ENCODE peak calls at places on chromosome 10, in four cellular contexts. L is stomach, W is AG04450, H is Calu3. G is an unnamed sample.

GRCh38 chr10:9140373-9140772 is 1085.9 kb downstream of the GATA3 start:
- DNase-seq in W (no peak), H (no peak), L (no peak), G (no peak)

GRCh38 chr10:86968271-86968993 is at the start of gene ADIRF:
- DNase-seq in H (no peak), W (no peak), L (peak), G (no peak)

GRCh38 chr10:75304740-75305380 is 69.1 kb upstream of the COMTD1 start:
- DNase-seq in W (no peak), L (no peak), H (no peak), G (no peak)

GRCh38 chr10:51951601-51952000 is 252.2 kb upstream of the CSTF2T start:
- DNase-seq in L (no peak), H (no peak), W (no peak), G (no peak)

GRCh38 chr10:31962826-31963597 is 34.4 kb upstream of the ARHGAP12 start:
- DNase-seq in W (no peak), L (no peak), H (peak), G (no peak)

GRCh38 chr10:89426230-89426868 is 12.0 kb downstream of the IFIT5 start:
- DNase-seq in H (peak), W (peak), L (no peak), G (peak)

GRCh38 chr10:22461891-22462290 is 116.6 kb downstream of the SPAG6 start:
- DNase-seq in W (no peak), H (no peak), L (no peak), G (no peak)

GRCh38 chr10:10996966-10997620 is 20.6 kb upstream of the CELF2 start:
- DNase-seq in H (no peak), L (no peak), W (no peak), G (no peak)

GRCh38 chr10:73865459-73866442 is 8.6 kb downstream of the CAMK2G start:
- DNase-seq in W (no peak), L (no peak), H (no peak), G (peak)

GRCh38 chr10:102615361-102615760 is 28.9 kb upstream of the TRIM8 start:
- DNase-seq in W (no peak), L (no peak), H (no peak), G (peak)

GRCh38 chr10:101032637-101033201 is 1.7 kb downstream of the SFXN3 start:
- DNase-seq in H (peak), L (peak), W (peak), G (no peak)

GRCh38 chr10:117215079-117215478 is 17.8 kb downstream of the KCNK18 start:
- DNase-seq in L (no peak), H (no peak), W (no peak), G (no peak)

GRCh38 chr10:60818134-60818770 is 40.0 kb downstream of the CDK1 start:
- DNase-seq in L (no peak), H (no peak), W (no peak), G (no peak)

GRCh38 chr10:69318997-69319727 is 40.9 kb downstream of the HK1 start:
- DNase-seq in L (peak), H (peak), W (no peak), G (peak)

GRCh38 chr10:61662794-61663259 is at the start of gene CABCOCO1:
- DNase-seq in W (no peak), H (peak), L (peak), G (no peak)

GRCh38 chr10:66349076-66349475 is 576.8 kb upstream of the LRRTM3 start:
- DNase-seq in L (no peak), W (no peak), H (no peak), G (no peak)

GRCh38 chr10:78861456-78862327 is 207.1 kb upstream of the ZMIZ1 start:
- DNase-seq in L (no peak), H (no peak), W (no peak), G (no peak)

GRCh38 chr10:101694056-101694673 is 805 bp downstream of the FBXW4 start:
- DNase-seq in W (no peak), L (peak), H (peak), G (peak)

GRCh38 chr10:90775351-90776028 is 82.3 kb downstream of the HTR7 start:
- DNase-seq in L (no peak), H (no peak), W (no peak), G (no peak)

GRCh38 chr10:104317195-104318095 is 20.8 kb downstream of the ITPRIP start:
- DNase-seq in W (no peak), H (no peak), L (no peak), G (no peak)
- TF ChIP-seq CTCF in W (peak), H (no peak), L (no peak), G (no peak)

GRCh38 chr10:14244801-14245211 is 85.9 kb downstream of the FRMD4A start:
- DNase-seq in H (no peak), L (no peak), W (no peak), G (no peak)

GRCh38 chr10:14236341-14236740 is 94.4 kb downstream of the FRMD4A start:
- DNase-seq in W (no peak), L (no peak), H (no peak), G (no peak)

GRCh38 chr10:14241196-14241595 is 89.5 kb downstream of the FRMD4A start:
- DNase-seq in W (no peak), L (no peak), H (no peak), G (no peak)

GRCh38 chr10:14244147-14244546 is 86.6 kb downstream of the FRMD4A start:
- DNase-seq in H (peak), W (no peak), L (no peak), G (no peak)

GRCh38 chr10:14240253-14241189 is 90.2 kb downstream of the FRMD4A start:
- DNase-seq in H (no peak), L (no peak), W (no peak), G (no peak)
- TF ChIP-seq CTCF in H (no peak), L (no peak), W (no peak), G (peak)

DNA sequence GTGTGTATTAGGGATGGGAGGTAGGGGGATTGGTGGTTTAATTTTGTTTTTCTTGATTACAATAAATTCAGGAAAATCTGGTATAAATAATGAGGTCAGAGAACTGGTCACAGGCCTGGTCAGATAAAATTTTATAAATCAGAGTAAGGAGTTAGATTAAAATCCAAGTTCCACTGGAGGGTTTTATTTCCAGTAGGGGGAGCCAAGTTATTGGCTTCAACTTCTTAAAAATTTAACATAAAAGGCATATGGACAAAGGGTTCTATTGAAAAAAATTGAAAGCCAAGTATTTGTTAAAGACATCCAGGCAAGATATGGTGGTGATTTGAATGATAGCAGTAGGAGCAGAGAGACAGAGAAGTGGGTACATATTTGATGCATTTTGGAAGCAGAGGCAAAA is 763.3 kb downstream of the SORCS1 start:
- DNase-seq in W (no peak), H (no peak), L (no peak), G (no peak)
- TF ChIP-seq CTCF in W (peak), H (peak), L (no peak), G (no peak)

GRCh38 chr10:18230794-18231193 is 90.6 kb downstream of the CACNB2 start:
- DNase-seq in L (no peak), H (no peak), W (peak), G (no peak)

GRCh38 chr10:18235477-18235876 is 95.3 kb downstream of the CACNB2 start:
- DNase-seq in H (no peak), W (no peak), L (no peak), G (no peak)

GRCh38 chr10:18231480-18231879 is 91.3 kb downstream of the CACNB2 start:
- DNase-seq in H (no peak), W (no peak), L (no peak), G (no peak)

GRCh38 chr10:18229839-18230238 is 89.6 kb downstream of the CACNB2 start:
- DNase-seq in W (no peak), H (no peak), L (no peak), G (no peak)

DNA sequence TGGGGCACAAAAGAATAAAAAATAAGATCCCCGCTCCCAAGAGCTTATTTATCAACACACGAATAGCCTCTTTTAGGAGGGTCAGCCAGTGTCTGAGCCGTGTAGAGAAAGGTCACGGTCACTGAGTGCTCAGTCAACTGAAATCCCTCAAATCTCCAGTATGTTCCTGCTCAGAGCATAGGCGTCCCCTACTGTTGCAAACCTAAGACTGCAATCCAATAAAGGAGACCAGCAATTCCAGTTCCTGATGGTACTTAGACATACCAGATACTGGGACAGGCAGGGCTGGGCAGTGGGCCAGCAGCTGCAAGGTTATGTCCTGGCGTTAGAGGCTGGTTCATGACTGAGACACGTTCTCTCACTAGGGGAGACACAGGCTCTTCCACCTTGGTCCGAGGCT is 93.6 kb downstream of the CACNB2 start:
- DNase-seq in W (no peak), L (no peak), H (no peak), G (no peak)
- TF ChIP-seq CTCF in W (no peak), L (no peak), H (no peak), G (no peak)

DNA sequence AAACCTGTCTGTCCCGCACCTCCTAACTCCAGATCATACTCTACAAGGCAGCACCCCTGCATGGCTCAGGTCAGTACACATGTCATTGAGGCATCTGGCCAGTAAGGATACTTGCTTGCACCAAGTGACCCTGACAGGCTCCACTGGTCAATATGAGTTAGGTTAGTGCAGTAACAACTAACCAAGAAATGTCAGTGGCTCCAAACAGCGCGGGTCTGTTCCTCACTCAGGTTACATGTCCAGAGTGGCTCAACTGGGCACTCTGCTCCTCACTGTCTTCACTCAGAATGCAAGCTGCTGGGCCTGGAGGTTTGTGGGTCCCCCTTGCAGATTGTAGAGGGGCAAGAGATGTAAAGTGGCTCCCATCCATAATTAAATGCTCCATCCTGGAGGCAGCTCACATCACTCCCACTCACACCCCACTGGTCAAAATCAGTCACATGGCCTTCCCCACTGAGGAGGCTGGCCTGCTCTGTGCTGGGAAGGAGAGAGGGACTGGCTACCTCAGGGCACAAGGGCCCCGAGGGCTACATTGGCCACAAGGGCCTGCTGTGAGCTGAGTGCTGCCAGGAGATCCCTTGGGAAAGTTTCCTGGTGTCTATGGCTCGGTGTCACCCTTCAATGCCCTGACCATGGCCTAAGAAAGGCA is 109.1 kb upstream of the GDF10 start:
- DNase-seq in H (no peak), W (no peak), L (no peak), G (no peak)
- TF ChIP-seq CTCF in H (no peak), W (no peak), L (no peak), G (no peak)

GRCh38 chr10:3010327-3010726 is 57.0 kb upstream of the PFKP start:
- DNase-seq in L (no peak), H (no peak), W (no peak), G (no peak)
- TF ChIP-seq CTCF in L (no peak), H (no peak), W (no peak), G (no peak)

GRCh38 chr10:21015838-21016237 is 118.7 kb upstream of the NEBL start:
- DNase-seq in H (no peak), L (no peak), W (no peak), G (no peak)

GRCh38 chr10:21021843-21022594 is 124.9 kb upstream of the NEBL start:
- DNase-seq in L (no peak), W (no peak), H (no peak), G (no peak)

GRCh38 chr10:21022821-21023220 is 125.7 kb upstream of the NEBL start:
- DNase-seq in W (no peak), H (no peak), L (no peak), G (no peak)

GRCh38 chr10:21021231-21021630 is 124.1 kb upstream of the NEBL start:
- DNase-seq in L (no peak), H (no peak), W (no peak), G (no peak)

DNA sequence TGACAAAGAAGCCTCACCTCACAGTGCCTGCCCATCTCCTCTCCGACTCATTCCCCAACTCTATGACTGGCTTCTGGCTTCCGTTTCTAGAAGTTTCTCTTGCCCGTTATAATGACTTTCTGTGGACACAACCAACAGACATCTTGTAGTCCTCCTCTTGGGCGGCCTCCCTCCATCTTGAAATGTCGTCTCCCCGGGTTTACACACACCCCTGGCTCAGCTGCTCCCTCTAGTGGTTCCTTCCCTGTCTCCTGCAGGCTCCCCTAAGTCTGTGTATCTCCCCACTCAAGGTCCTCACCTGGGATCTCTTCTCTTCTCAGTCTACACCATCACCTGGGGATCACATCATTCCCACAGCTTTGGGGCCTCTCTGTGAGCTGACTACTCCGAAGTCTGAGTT is 123.4 kb upstream of the NEBL start:
- DNase-seq in L (peak), W (no peak), H (peak), G (peak)
- TF ChIP-seq CTCF in L (no peak), W (no peak), H (peak), G (peak)

GRCh38 chr10:46787321-46787615 is 124.0 kb upstream of the PTPN20 start:
- DNase-seq in L (no peak), H (peak), W (no peak), G (peak)
- TF ChIP-seq CTCF in L (no peak), H (no peak), W (peak), G (peak)

G was measured in GM10248.